ENCODE peak calls at places on chromosome 19, in eight cellular contexts. F, X, J, T, D, C, H and B are unnamed samples.

GRCh38 chr19:18308051-18308947 is 14.6 kb downstream of the LSM4 start:
- DNase-seq in J (no peak), T (no peak), F (no peak), C (no peak), X (no peak), D (no peak), H (no peak), B (no peak)

GRCh38 chr19:3096902-3097326 is 2.8 kb downstream of the GNA11 start:
- DNase-seq in H (no peak), J (no peak), X (no peak), T (no peak), D (no peak), C (peak; percentile 67), F (no peak), B (no peak)

GRCh38 chr19:5679289-5680082 is 830 bp downstream of the MICOS13 start:
- DNase-seq in F (no peak), H (no peak), D (no peak), C (no peak), J (no peak), X (peak; percentile 58), T (no peak), B (no peak)

GRCh38 chr19:13172335-13173128 is 22.3 kb downstream of the IER2 start:
- DNase-seq in X (peak; percentile 87), C (no peak), H (peak; percentile 88), T (peak; percentile 92), F (peak; percentile 71), D (no peak), J (peak; percentile 82), B (peak; percentile 66)

GRCh38 chr19:42113641-42114348 is 18.5 kb downstream of the POU2F2 start:
- DNase-seq in D (peak; percentile 91), X (no peak), C (no peak), F (peak; percentile 19), J (peak; percentile 61), H (no peak), T (no peak), B (peak; percentile 30)

GRCh38 chr19:12840091-12841079 is 2.1 kb downstream of the MAST1 start:
- DNase-seq in C (peak; percentile 85), T (peak; percentile 91), H (peak; percentile 71), F (peak; percentile 67), J (peak; percentile 51), X (peak; percentile 77), D (no peak), B (peak; percentile 52)

GRCh38 chr19:45444318-45445041 is 20.8 kb upstream of the ERCC1 start:
- DNase-seq in D (no peak), F (peak; percentile 96), C (peak; percentile 94), H (peak; percentile 95), X (peak; percentile 98), T (peak; percentile 97), J (peak; percentile 97), B (peak; percentile 93)

GRCh38 chr19:29549105-29550070 is 23.6 kb downstream of the VSTM2B start:
- DNase-seq in X (no peak), D (no peak), T (no peak), F (peak; percentile 0), C (no peak), J (no peak), H (peak; percentile 18), B (no peak)

GRCh38 chr19:309206-309565 is 18.0 kb upstream of the PLPP2 start:
- DNase-seq in H (peak; percentile 24), X (no peak), F (no peak), D (no peak), T (no peak), J (no peak), C (no peak), B (no peak)

GRCh38 chr19:5645409-5645808 is 22.5 kb downstream of the SAFB start:
- DNase-seq in X (no peak), T (no peak), C (no peak), H (no peak), J (no peak), D (no peak), F (no peak), B (no peak)

GRCh38 chr19:48315712-48316111 is 9.6 kb upstream of the EMP3 start:
- DNase-seq in C (no peak), H (no peak), X (no peak), D (no peak), J (no peak), T (no peak), F (no peak), B (no peak)

GRCh38 chr19:42279148-42279901 is 10.3 kb downstream of the CIC start:
- DNase-seq in H (no peak), D (no peak), T (no peak), J (no peak), X (no peak), F (peak; percentile 20), C (no peak), B (no peak)

GRCh38 chr19:44747739-44748425 is 626 bp upstream of the BCL3 start:
- DNase-seq in C (peak; percentile 70), F (peak; percentile 66), J (peak; percentile 80), D (no peak), T (peak; percentile 86), H (peak; percentile 69), X (peak; percentile 82), B (peak; percentile 43)

GRCh38 chr19:31135841-31136240 is 213.4 kb downstream of the TSHZ3 start:
- DNase-seq in D (no peak), T (no peak), C (no peak), J (no peak), X (no peak), F (no peak), H (no peak), B (no peak)

GRCh38 chr19:55016017-55016416 is 22.0 kb downstream of the GP6 start:
- DNase-seq in H (no peak), D (no peak), F (no peak), C (no peak), J (no peak), X (no peak), T (no peak), B (no peak)

GRCh38 chr19:19615086-19615485 is 3.4 kb downstream of the PBX4 start:
- DNase-seq in C (no peak), D (no peak), H (no peak), F (no peak), X (no peak), J (no peak), T (no peak), B (no peak)

GRCh38 chr19:34128558-34129250 is 43.6 kb upstream of the LSM14A start:
- DNase-seq in C (no peak), J (no peak), D (no peak), X (no peak), T (no peak), H (no peak), F (no peak), B (no peak)

GRCh38 chr19:8338835-8339234 is 4.2 kb downstream of the KANK3 start:
- DNase-seq in H (no peak), F (no peak), T (no peak), X (no peak), J (no peak), C (no peak), D (no peak), B (no peak)

GRCh38 chr19:38451036-38451435 is 17.5 kb downstream of the RYR1 start:
- DNase-seq in H (no peak), J (no peak), X (no peak), F (no peak), D (no peak), T (no peak), C (no peak), B (peak; percentile 81)

GRCh38 chr19:42403586-42403985 is 13.5 kb upstream of the CNFN start:
- DNase-seq in T (no peak), X (no peak), H (no peak), J (no peak), F (no peak), C (no peak), D (no peak), B (no peak)

GRCh38 chr19:11963566-11964355 is 1.1 kb upstream of the ZNF763 start:
- DNase-seq in H (peak; percentile 76), C (no peak), T (peak; percentile 87), F (peak; percentile 71), D (no peak), X (peak; percentile 83), J (peak; percentile 84), B (peak; percentile 53)

GRCh38 chr19:50325310-50326100 is 3.7 kb downstream of the KCNC3 start:
- DNase-seq in H (peak; percentile 77), D (no peak), X (peak; percentile 80), J (peak; percentile 70), C (peak; percentile 89), F (peak; percentile 82), T (peak; percentile 54), B (no peak)
- H3K4me3 ChIP-seq in H (no peak overlapping the region), D (no peak overlapping the region), X (peak overlapping the region; percentile 4), J (peak overlapping the region; percentile 30), C (peak overlapping the region; percentile 12), F (no peak overlapping the region), T (no peak overlapping the region), B (no peak overlapping the region)

DNA sequence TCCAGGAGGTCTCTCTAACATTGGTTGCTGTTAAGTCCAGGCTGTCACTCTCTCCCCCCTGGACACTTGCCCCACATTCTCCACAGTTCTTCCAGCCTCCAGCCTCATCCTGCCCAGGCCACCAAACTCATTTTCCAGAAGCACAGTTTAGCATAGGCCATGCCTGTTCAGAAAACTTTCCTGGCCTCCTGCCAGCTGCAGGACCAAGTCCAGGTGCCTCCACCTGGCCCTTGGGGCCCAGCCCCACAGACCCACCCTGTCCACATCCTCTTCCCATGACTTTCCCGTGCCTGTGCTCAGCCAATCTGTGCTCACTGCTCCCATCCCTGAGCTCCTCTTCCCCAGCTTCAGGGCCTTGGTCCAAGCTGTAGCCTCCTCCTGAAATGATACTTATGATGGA is 905.0 kb downstream of the UQCRFS1 start:
- DNase-seq in T (no peak), C (no peak), X (no peak), F (no peak), H (no peak), J (no peak), D (no peak), B (no peak)
- H3K4me3 ChIP-seq in T (no peak overlapping the region), C (no peak overlapping the region), X (no peak overlapping the region), F (no peak overlapping the region), H (no peak overlapping the region), J (no peak overlapping the region), D (no peak overlapping the region), B (no peak overlapping the region)

GRCh38 chr19:43524922-43525835 is 1.8 kb downstream of the ETHE1 start:
- DNase-seq in T (peak; percentile 92), F (peak; percentile 42), C (peak; percentile 89), D (no peak), J (peak; percentile 41), X (peak; percentile 76), H (peak; percentile 65), B (peak; percentile 14)
- H3K4me3 ChIP-seq in T (peak overlapping the region; percentile 68), F (no peak overlapping the region), C (peak overlapping the region; percentile 85), D (peak overlapping the region; percentile 85), J (peak overlapping the region; percentile 94), X (peak overlapping the region; percentile 72), H (peak overlapping the region; percentile 89), B (peak overlapping the region; percentile 95)

DNA sequence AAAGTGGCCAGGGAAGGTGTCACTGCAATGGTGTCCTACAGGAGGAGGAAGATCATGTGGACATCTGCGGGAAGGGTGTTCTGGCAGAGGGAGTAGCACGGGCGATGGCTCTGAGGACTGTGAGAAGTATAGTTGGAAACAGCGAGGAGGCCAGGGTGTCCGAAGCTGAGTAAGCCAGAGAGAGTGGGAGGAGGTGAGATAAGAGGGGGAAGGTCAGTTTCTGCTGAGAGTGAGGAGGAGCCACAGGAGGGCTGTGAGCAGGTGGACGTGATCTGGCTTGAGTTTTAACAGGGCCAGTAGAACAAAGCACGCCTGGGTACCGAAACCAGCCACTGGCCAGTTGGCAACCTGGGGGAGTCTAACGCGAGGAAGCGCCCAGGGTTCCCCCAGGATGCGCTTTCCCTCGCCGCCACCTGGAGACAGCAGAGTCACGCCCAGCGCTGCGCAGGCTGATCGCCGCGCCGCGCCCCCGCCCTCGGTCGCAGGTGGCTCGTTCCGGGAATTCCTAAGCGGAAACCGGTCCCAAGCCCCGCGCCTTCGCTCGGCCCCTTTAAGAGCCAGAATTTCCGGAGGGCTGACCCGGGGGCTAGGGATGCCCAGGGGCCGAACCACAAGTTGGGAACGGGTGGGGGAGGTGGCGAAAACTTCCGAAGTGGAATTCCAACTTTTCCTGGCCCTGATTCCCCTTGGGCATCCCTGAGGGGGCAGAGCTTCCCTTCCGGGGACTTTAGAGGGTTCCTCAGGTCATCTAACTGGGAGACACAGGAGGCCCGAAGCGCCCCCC is 1.1 kb upstream of the LSR start:
- DNase-seq in H (peak; percentile 93), F (peak; percentile 96), C (peak; percentile 97), X (peak; percentile 90), T (peak; percentile 94), D (no peak), J (peak; percentile 44), B (no peak)
- H3K4me3 ChIP-seq in H (peak overlapping the region; percentile 68), F (peak overlapping the region; percentile 93), C (peak overlapping the region; percentile 91), X (peak overlapping the region; percentile 71), T (peak overlapping the region; percentile 72), D (no peak overlapping the region), J (peak overlapping the region; percentile 59), B (peak overlapping the region; percentile 57)